ENCODE peak calls at places on chromosomes 13 and 19, in ten cellular contexts. B is uterus, S is psoas muscle, H is mesenchymal stem cell, T is esophagus squamous epithelium, U is heart right ventricle, M is fibroblast of lung, I is upper lobe of right lung, Q is IMR-90, R is left ventricle myocardium inferior. C is an unnamed sample. For H3K27me3, the result is how much of the 10 kb centered on the place peaks cover.

GRCh38 chr13:97834255-97834654 is 119.2 kb upstream of the IPO5 start:
- DNase-seq in B (no peak), S (no peak), H (no peak), T (no peak), U (no peak), M (peak), I (no peak), Q (no peak), R (no peak), C (no peak)

GRCh38 chr13:98199480-98199879 is 22.4 kb upstream of the RNF113B start:
- DNase-seq in B (no peak), S (no peak), H (peak), T (no peak), U (no peak), M (no peak), I (no peak), Q (peak), R (no peak), C (no peak)

GRCh38 chr19:50492303-50493052 is 15.8 kb upstream of the GARIN5A start:
- DNase-seq in B (peak), S (peak), H (peak), T (no peak), U (no peak), M (no peak), I (peak), Q (no peak), R (no peak), C (no peak)

GRCh38 chr19:31908486-31909255 is 436.7 kb upstream of the ZNF507 start:
- DNase-seq in B (no peak), S (no peak), H (no peak), T (no peak), U (no peak), M (no peak), I (no peak), Q (no peak), R (no peak), C (no peak)

GRCh38 chr19:43450545-43450997 is 14.8 kb downstream of the LYPD3 start:
- DNase-seq in B (no peak), S (no peak), H (peak), T (no peak), U (no peak), M (peak), I (no peak), Q (peak), R (no peak), C (no peak)

GRCh38 chr13:103788061-103788652 is 721.9 kb upstream of the SLC10A2 start:
- DNase-seq in B (no peak), S (no peak), H (no peak), T (no peak), U (peak), M (peak), I (no peak), Q (no peak), R (peak), C (no peak)

GRCh38 chr19:15426485-15427349 is 7.9 kb upstream of the AKAP8L start:
- DNase-seq in B (no peak), S (peak), H (no peak), T (no peak), U (no peak), M (no peak), I (no peak), Q (no peak), R (no peak), C (no peak)

GRCh38 chr13:28544026-28544425 is 49.1 kb upstream of the FLT1 start:
- DNase-seq in B (no peak), S (no peak), H (no peak), T (no peak), U (no peak), M (no peak), I (no peak), Q (no peak), R (no peak), C (peak)

GRCh38 chr19:18910010-18910409 is 9.2 kb downstream of the COPE start:
- DNase-seq in B (no peak), S (no peak), H (no peak), T (no peak), U (no peak), M (no peak), I (no peak), Q (no peak), R (no peak), C (no peak)

GRCh38 chr13:61414686-61415664 is 674 bp downstream of the PCDH20 start:
- DNase-seq in B (peak), S (peak), H (peak), T (no peak), U (peak), M (peak), I (peak), Q (no peak), R (peak), C (peak)

GRCh38 chr19:34597596-34597995 is 79.4 kb downstream of the SCGB2B2 start:
- DNase-seq in B (no peak), S (no peak), H (no peak), T (no peak), U (no peak), M (no peak), I (no peak), Q (no peak), R (no peak), C (no peak)

GRCh38 chr13:105316731-105317130 is 1218.7 kb downstream of the EFNB2 start:
- DNase-seq in B (no peak), S (no peak), H (no peak), T (no peak), U (no peak), M (no peak), I (no peak), Q (no peak), R (no peak), C (no peak)

GRCh38 chr13:88329066-88329465 is 657.9 kb downstream of the SLITRK5 start:
- DNase-seq in B (no peak), S (no peak), H (no peak), T (no peak), U (no peak), M (no peak), I (no peak), Q (no peak), R (no peak), C (no peak)

GRCh38 chr19:45297674-45298073 is 25.0 kb downstream of the CKM start:
- DNase-seq in B (no peak), S (no peak), H (no peak), T (no peak), U (no peak), M (no peak), I (no peak), Q (no peak), R (no peak), C (no peak)

GRCh38 chr19:7635670-7636069 is 1.2 kb upstream of the STXBP2 start:
- DNase-seq in B (no peak), S (no peak), H (no peak), T (no peak), U (no peak), M (no peak), I (no peak), Q (no peak), R (no peak), C (no peak)
- H3K27me3 ChIP-seq in B (under half), S (under half), H (under half), T (under half), U (under half), M (under half), I (under half), Q (under half), R (under half), C (under half)

DNA sequence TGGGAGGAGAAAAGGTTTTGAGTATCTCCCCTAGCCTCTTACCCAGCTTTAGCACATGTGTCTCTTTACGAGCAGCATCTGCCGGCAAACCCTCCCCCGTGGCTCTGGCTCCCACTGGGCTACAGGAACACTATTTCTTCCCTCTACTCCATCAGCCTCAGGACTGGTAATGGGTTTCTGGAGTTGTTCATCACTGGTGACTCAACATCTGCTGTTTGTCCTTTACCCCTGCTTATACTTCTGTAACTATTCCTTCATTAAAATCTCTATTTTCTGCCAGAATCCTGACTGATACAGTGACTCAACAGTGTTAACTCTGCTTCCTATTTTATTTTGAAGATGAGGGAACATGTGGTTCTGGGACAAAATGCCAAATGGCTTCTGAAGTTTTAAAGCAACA is 437.3 kb upstream of the HTR2A start:
- DNase-seq in B (peak), S (no peak), H (peak), T (no peak), U (no peak), M (peak), I (no peak), Q (peak), R (no peak), C (peak)
- H3K4me3 ChIP-seq in B (no peak), S (no peak), H (no peak), T (no peak), U (no peak), M (no peak), I (no peak), Q (no peak), R (no peak), C (no peak)

GRCh38 chr19:17658666-17659065 is 29.5 kb downstream of the UNC13A start:
- DNase-seq in B (no peak), S (no peak), H (no peak), T (no peak), U (no peak), M (no peak), I (no peak), Q (no peak), R (no peak), C (no peak)

GRCh38 chr19:17659996-17660395 is 28.2 kb downstream of the UNC13A start:
- DNase-seq in B (no peak), S (no peak), H (no peak), T (no peak), U (no peak), M (no peak), I (no peak), Q (no peak), R (no peak), C (no peak)

GRCh38 chr19:17656970-17657369 is 31.2 kb downstream of the UNC13A start:
- DNase-seq in B (no peak), S (peak), H (no peak), T (no peak), U (no peak), M (no peak), I (no peak), Q (no peak), R (no peak), C (no peak)

GRCh38 chr19:17655751-17656480 is 32.2 kb downstream of the UNC13A start:
- DNase-seq in B (no peak), S (peak), H (no peak), T (no peak), U (no peak), M (no peak), I (no peak), Q (no peak), R (no peak), C (no peak)

GRCh38 chr19:17658240-17658639 is 29.9 kb downstream of the UNC13A start:
- DNase-seq in B (no peak), S (no peak), H (no peak), T (no peak), U (no peak), M (no peak), I (no peak), Q (no peak), R (no peak), C (no peak)
- H3K27me3 ChIP-seq in B (under half), S (under half), H (under half), T (under half), U (under half), M (under half), I (under half), Q (under half), R (under half), C (under half)

GRCh38 chr13:113110852-113111315 is 5.3 kb downstream of the F7 start:
- DNase-seq in B (no peak), S (peak), H (no peak), T (no peak), U (no peak), M (no peak), I (no peak), Q (no peak), R (no peak), C (no peak)
- H3K4me3 ChIP-seq in B (no peak), S (peak), H (no peak), T (peak), U (peak), M (peak), I (peak), Q (peak), R (peak), C (no peak)

C was measured in MG63.